ENCODE peak calls at places on chromosomes 12 and 14, in five cellular contexts. One of them, this sample, is unnamed.

GRCh38 chr14:81343166-81343565 is 57.0 kb downstream of the STON2 start:
- DNase-seq in left ventricle myocardium inferior: no peak
- DNase-seq in cardiac muscle cell: no peak
- DNase-seq in spleen: no peak
- DNase-seq in fibroblast of lung: no peak
- DNase-seq in this sample: no peak

GRCh38 chr14:105168979-105169507 is 467 bp upstream of the JAG2 start:
- DNase-seq in left ventricle myocardium inferior: no peak
- DNase-seq in cardiac muscle cell: peak; percentile 14
- DNase-seq in spleen: no peak
- DNase-seq in fibroblast of lung: no peak
- DNase-seq in this sample: peak; percentile 63

GRCh38 chr12:55057466-55057865 is 37.7 kb downstream of the NEUROD4 start:
- DNase-seq in left ventricle myocardium inferior: no peak
- DNase-seq in cardiac muscle cell: no peak
- DNase-seq in spleen: no peak
- DNase-seq in fibroblast of lung: no peak
- DNase-seq in this sample: no peak

GRCh38 chr14:25400607-25401206 is 350.8 kb upstream of the STXBP6 start:
- DNase-seq in left ventricle myocardium inferior: no peak
- DNase-seq in cardiac muscle cell: peak; percentile 44
- DNase-seq in spleen: no peak
- DNase-seq in fibroblast of lung: peak; percentile 31
- DNase-seq in this sample: peak; percentile 25

GRCh38 chr12:1594045-1594294 is 411 bp downstream of the FBXL14 start:
- DNase-seq in left ventricle myocardium inferior: peak; percentile 76
- DNase-seq in cardiac muscle cell: peak; percentile 74
- DNase-seq in spleen: peak; percentile 96
- DNase-seq in fibroblast of lung: peak; percentile 64
- DNase-seq in this sample: no peak

GRCh38 chr14:91883770-91884169 is 16.4 kb upstream of the TC2N start:
- DNase-seq in left ventricle myocardium inferior: peak; percentile 69
- DNase-seq in cardiac muscle cell: peak; percentile 66
- DNase-seq in spleen: no peak
- DNase-seq in fibroblast of lung: no peak
- DNase-seq in this sample: no peak

GRCh38 chr14:106694638-106695393 is 1168.4 kb downstream of the TMEM121 start:
- DNase-seq in left ventricle myocardium inferior: peak; percentile 16
- DNase-seq in cardiac muscle cell: no peak
- DNase-seq in spleen: peak; percentile 91
- DNase-seq in fibroblast of lung: no peak
- DNase-seq in this sample: peak; percentile 83

GRCh38 chr14:64209428-64210165 is 84.6 kb downstream of the ESR2 start:
- DNase-seq in left ventricle myocardium inferior: peak; percentile 64
- DNase-seq in cardiac muscle cell: peak; percentile 77
- DNase-seq in spleen: peak; percentile 87
- DNase-seq in fibroblast of lung: peak; percentile 23
- DNase-seq in this sample: no peak

GRCh38 chr12:31589582-31589895 is 1.4 kb downstream of the DENND5B start:
- DNase-seq in left ventricle myocardium inferior: no peak
- DNase-seq in cardiac muscle cell: no peak
- DNase-seq in spleen: peak; percentile 89
- DNase-seq in fibroblast of lung: no peak
- DNase-seq in this sample: no peak

GRCh38 chr12:126389215-126389841 is 1324.1 kb downstream of the AACS start:
- DNase-seq in left ventricle myocardium inferior: no peak
- DNase-seq in cardiac muscle cell: peak; percentile 75
- DNase-seq in spleen: no peak
- DNase-seq in fibroblast of lung: peak; percentile 85
- DNase-seq in this sample: no peak

GRCh38 chr12:93333054-93333453 is 44.7 kb upstream of the NUDT4 start:
- DNase-seq in left ventricle myocardium inferior: no peak
- DNase-seq in cardiac muscle cell: no peak
- DNase-seq in spleen: no peak
- DNase-seq in fibroblast of lung: no peak
- DNase-seq in this sample: no peak

GRCh38 chr14:87179936-87180335 is 813.0 kb downstream of the GALC start:
- DNase-seq in left ventricle myocardium inferior: no peak
- DNase-seq in cardiac muscle cell: no peak
- DNase-seq in spleen: no peak
- DNase-seq in fibroblast of lung: peak; percentile 20
- DNase-seq in this sample: no peak

GRCh38 chr14:60681271-60681670 is 32.0 kb upstream of the SIX1 start:
- DNase-seq in left ventricle myocardium inferior: no peak
- DNase-seq in cardiac muscle cell: no peak
- DNase-seq in spleen: no peak
- DNase-seq in fibroblast of lung: no peak
- DNase-seq in this sample: no peak

GRCh38 chr12:65756956-65757511 is 67.2 kb upstream of the HMGA2 start:
- DNase-seq in left ventricle myocardium inferior: no peak
- DNase-seq in cardiac muscle cell: no peak
- DNase-seq in spleen: no peak
- DNase-seq in fibroblast of lung: peak; percentile 27
- DNase-seq in this sample: no peak

GRCh38 chr14:69572634-69573135 is 2.0 kb downstream of the CCDC177 start:
- DNase-seq in left ventricle myocardium inferior: no peak
- DNase-seq in cardiac muscle cell: peak; percentile 14
- DNase-seq in spleen: no peak
- DNase-seq in fibroblast of lung: no peak
- DNase-seq in this sample: no peak

GRCh38 chr14:99258341-99258781 is 13.6 kb downstream of the BCL11B start:
- DNase-seq in left ventricle myocardium inferior: no peak
- DNase-seq in cardiac muscle cell: no peak
- DNase-seq in spleen: no peak
- DNase-seq in fibroblast of lung: no peak
- DNase-seq in this sample: no peak

GRCh38 chr12:44873898-44874297 is 2.2 kb downstream of the NELL2 start:
- DNase-seq in left ventricle myocardium inferior: no peak
- DNase-seq in cardiac muscle cell: peak; percentile 8
- DNase-seq in spleen: no peak
- DNase-seq in fibroblast of lung: peak; percentile 8
- DNase-seq in this sample: no peak

GRCh38 chr14:99821519-99822165 is 28.4 kb downstream of the EML1 start:
- DNase-seq in left ventricle myocardium inferior: no peak
- DNase-seq in cardiac muscle cell: peak; percentile 58
- DNase-seq in spleen: no peak
- DNase-seq in fibroblast of lung: peak; percentile 96
- DNase-seq in this sample: no peak

GRCh38 chr14:68610251-68610793 is 182.5 kb downstream of the ZFP36L1 start:
- DNase-seq in left ventricle myocardium inferior: no peak
- DNase-seq in cardiac muscle cell: no peak
- DNase-seq in spleen: no peak
- DNase-seq in fibroblast of lung: no peak
- DNase-seq in this sample: no peak

GRCh38 chr12:68800294-68800693 is 7.7 kb upstream of the MDM2 start:
- DNase-seq in left ventricle myocardium inferior: no peak
- DNase-seq in cardiac muscle cell: no peak
- DNase-seq in spleen: no peak
- DNase-seq in fibroblast of lung: no peak
- DNase-seq in this sample: no peak

GRCh38 chr14:40436551-40436950 is 1004.3 kb upstream of the FBXO33 start:
- DNase-seq in left ventricle myocardium inferior: no peak
- DNase-seq in cardiac muscle cell: no peak
- DNase-seq in spleen: no peak
- DNase-seq in fibroblast of lung: no peak
- DNase-seq in this sample: no peak

GRCh38 chr14:65824285-65824977 is 411.9 kb downstream of the FUT8 start:
- DNase-seq in left ventricle myocardium inferior: no peak
- DNase-seq in cardiac muscle cell: peak; percentile 82
- DNase-seq in spleen: no peak
- DNase-seq in fibroblast of lung: peak; percentile 57
- DNase-seq in this sample: peak; percentile 56

GRCh38 chr12:91177380-91177779 is 5.2 kb downstream of the DCN start:
- DNase-seq in left ventricle myocardium inferior: no peak
- DNase-seq in cardiac muscle cell: no peak
- DNase-seq in spleen: no peak
- DNase-seq in fibroblast of lung: peak; percentile 57
- DNase-seq in this sample: no peak

GRCh38 chr12:112359290-112359689 is 22.9 kb downstream of the HECTD4 start:
- DNase-seq in left ventricle myocardium inferior: no peak
- DNase-seq in cardiac muscle cell: no peak
- DNase-seq in spleen: no peak
- DNase-seq in fibroblast of lung: no peak
- DNase-seq in this sample: no peak

GRCh38 chr12:45775964-45776363 is 46.5 kb downstream of the ARID2 start:
- DNase-seq in left ventricle myocardium inferior: no peak
- DNase-seq in cardiac muscle cell: no peak
- DNase-seq in spleen: no peak
- DNase-seq in fibroblast of lung: no peak
- DNase-seq in this sample: no peak

DNA sequence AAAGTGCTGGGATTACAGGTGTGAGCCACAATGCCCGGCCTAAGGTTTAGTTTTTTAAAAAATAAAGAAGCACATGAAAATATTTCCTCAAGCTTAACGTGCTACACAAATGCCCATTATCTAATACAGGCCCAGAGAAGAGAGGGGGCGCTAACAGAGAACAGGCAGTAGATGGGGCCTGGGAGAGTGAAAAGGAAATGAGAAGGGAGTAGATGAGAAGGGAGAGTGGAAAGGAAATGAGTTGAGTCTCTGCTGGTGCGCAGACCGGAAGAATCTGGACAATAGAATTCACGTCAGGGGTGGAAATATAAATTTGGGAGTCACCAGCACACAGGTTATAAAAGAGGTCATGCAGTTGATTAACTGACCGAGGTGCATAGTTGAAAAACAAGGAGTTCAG is 10.7 kb downstream of the PXN start:
- DNase-seq in left ventricle myocardium inferior: no peak
- DNase-seq in cardiac muscle cell: no peak
- DNase-seq in spleen: no peak
- DNase-seq in fibroblast of lung: no peak
- DNase-seq in this sample: no peak
- H3K27ac ChIP-seq in left ventricle myocardium inferior: peak overlapping the region; percentile 96
- H3K27ac ChIP-seq in cardiac muscle cell: no peak overlapping the region
- H3K27ac ChIP-seq in spleen: peak overlapping the region; percentile 92
- H3K27ac ChIP-seq in fibroblast of lung: no peak overlapping the region
- H3K27ac ChIP-seq in this sample: no peak overlapping the region

GRCh38 chr12:110702081-110702480 is 13.2 kb upstream of the HVCN1 start:
- DNase-seq in left ventricle myocardium inferior: no peak
- DNase-seq in cardiac muscle cell: no peak
- DNase-seq in spleen: no peak
- DNase-seq in fibroblast of lung: no peak
- DNase-seq in this sample: peak; percentile 37

GRCh38 chr12:110708917-110709316 is 20.0 kb upstream of the HVCN1 start:
- DNase-seq in left ventricle myocardium inferior: no peak
- DNase-seq in cardiac muscle cell: no peak
- DNase-seq in spleen: no peak
- DNase-seq in fibroblast of lung: no peak
- DNase-seq in this sample: no peak

GRCh38 chr12:110704231-110704630 is 15.3 kb upstream of the HVCN1 start:
- DNase-seq in left ventricle myocardium inferior: no peak
- DNase-seq in cardiac muscle cell: no peak
- DNase-seq in spleen: no peak
- DNase-seq in fibroblast of lung: no peak
- DNase-seq in this sample: peak; percentile 19

GRCh38 chr12:110705309-110705708 is 16.4 kb upstream of the HVCN1 start:
- DNase-seq in left ventricle myocardium inferior: no peak
- DNase-seq in cardiac muscle cell: no peak
- DNase-seq in spleen: no peak
- DNase-seq in fibroblast of lung: no peak
- DNase-seq in this sample: no peak

GRCh38 chr12:110704750-110705149 is 15.8 kb upstream of the HVCN1 start:
- DNase-seq in left ventricle myocardium inferior: no peak
- DNase-seq in cardiac muscle cell: no peak
- DNase-seq in spleen: no peak
- DNase-seq in fibroblast of lung: no peak
- DNase-seq in this sample: peak; percentile 50
- TF ChIP-seq CTCF in left ventricle myocardium inferior: no peak
- TF ChIP-seq CTCF in cardiac muscle cell: peak; percentile 20
- TF ChIP-seq CTCF in spleen: no peak
- TF ChIP-seq CTCF in fibroblast of lung: no peak
- TF ChIP-seq CTCF in this sample: peak; percentile 56

GRCh38 chr14:24032727-24033418 is 18.9 kb upstream of the CARMIL3 start:
- DNase-seq in left ventricle myocardium inferior: no peak
- DNase-seq in cardiac muscle cell: peak; percentile 95
- DNase-seq in spleen: no peak
- DNase-seq in fibroblast of lung: peak; percentile 69
- DNase-seq in this sample: no peak
- H3K4me1 ChIP-seq in left ventricle myocardium inferior: peaks cover 18% of the 10 kb centered on the region
- H3K4me1 ChIP-seq in cardiac muscle cell: no peaks in the 10 kb centered on the region
- H3K4me1 ChIP-seq in spleen: peaks cover 5% of the 10 kb centered on the region
- H3K4me1 ChIP-seq in fibroblast of lung: peaks cover 4% of the 10 kb centered on the region
- H3K4me1 ChIP-seq in this sample: peaks cover 4% of the 10 kb centered on the region

DNA sequence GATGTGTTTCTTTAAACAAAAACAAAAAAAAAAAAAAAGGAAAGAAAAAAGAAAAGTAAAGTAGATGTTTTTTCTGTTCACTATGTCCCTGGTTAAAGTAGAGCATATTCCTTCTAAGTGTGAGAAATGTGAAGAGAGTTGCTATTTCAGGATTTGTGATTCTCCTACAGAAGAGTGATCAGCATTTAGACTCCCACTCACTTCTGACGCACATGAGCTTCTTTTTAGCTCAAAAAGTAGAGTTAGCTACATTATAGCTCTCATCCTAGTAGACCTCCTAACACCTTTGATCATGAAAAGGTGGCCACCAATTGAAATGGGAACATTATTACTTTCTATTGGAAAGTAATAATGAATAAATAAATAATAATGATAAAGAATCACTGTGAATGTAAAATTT is 368.2 kb downstream of the NAV3 start:
- DNase-seq in left ventricle myocardium inferior: no peak
- DNase-seq in cardiac muscle cell: no peak
- DNase-seq in spleen: no peak
- DNase-seq in fibroblast of lung: no peak
- DNase-seq in this sample: no peak
- H3K27ac ChIP-seq in left ventricle myocardium inferior: no peak overlapping the region
- H3K27ac ChIP-seq in cardiac muscle cell: no peak overlapping the region
- H3K27ac ChIP-seq in spleen: no peak overlapping the region
- H3K27ac ChIP-seq in fibroblast of lung: no peak overlapping the region
- H3K27ac ChIP-seq in this sample: no peak overlapping the region

DNA sequence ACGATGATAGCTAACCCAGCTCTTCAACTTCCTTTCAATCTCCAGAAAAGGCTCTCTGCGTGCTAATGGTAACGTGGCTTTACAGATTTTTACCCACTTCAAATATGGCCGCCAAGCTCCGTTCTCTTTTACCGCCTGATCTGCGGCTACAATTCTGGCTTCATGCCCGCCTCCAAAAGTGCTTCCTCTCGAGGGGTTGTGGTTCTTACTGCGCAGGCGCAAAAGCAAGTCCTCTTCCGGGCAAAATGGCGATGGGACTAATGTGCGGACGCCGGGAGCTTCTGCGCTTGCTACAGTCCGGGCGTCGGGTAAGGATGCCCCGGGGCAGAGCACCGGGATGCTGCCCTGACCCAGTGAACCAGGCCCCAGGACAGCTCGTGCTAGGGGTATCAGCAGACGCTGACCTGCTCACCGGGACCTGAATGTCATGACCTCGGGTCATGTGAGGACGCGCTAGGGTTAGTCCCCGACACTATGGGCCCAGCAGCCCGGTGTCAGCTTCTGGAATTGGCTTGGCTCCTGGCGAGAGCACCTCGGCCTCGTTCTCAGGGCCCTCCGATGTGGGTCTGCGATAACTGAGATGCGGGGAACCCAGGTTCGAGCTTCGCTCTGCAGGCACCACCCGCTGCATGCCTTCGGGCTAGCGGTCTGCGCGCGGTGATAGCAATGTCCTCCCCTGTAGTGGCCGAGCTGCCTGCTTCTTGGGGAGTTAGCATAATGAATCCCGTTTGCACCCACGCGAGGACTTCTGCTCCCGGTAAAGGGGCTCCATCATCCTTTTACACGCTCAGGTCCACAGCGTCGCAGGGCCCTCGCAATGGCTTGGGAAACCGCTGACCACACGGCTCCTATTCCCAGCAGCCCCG is at the start of gene OXA1L:
- DNase-seq in left ventricle myocardium inferior: peak; percentile 97
- DNase-seq in cardiac muscle cell: peak; percentile 98
- DNase-seq in spleen: peak; percentile 97
- DNase-seq in fibroblast of lung: peak; percentile 95
- DNase-seq in this sample: peak; percentile 94
- TF ChIP-seq CTCF in left ventricle myocardium inferior: no peak
- TF ChIP-seq CTCF in cardiac muscle cell: no peak
- TF ChIP-seq CTCF in spleen: no peak
- TF ChIP-seq CTCF in fibroblast of lung: no peak
- TF ChIP-seq CTCF in this sample: no peak